ENCODE peak calls at places on chromosomes 13 and 19, in seven cellular contexts. One of them, this sample, is unnamed.
A peak's percentile ranks its signal among the peaks of the same experiment; 100 is the strongest.

GRCh38 chr13:93687261-93687660 is 460.7 kb downstream of the GPC6 start:
- DNase-seq in GM10248: no peak
- DNase-seq in GM04504: no peak
- DNase-seq in activated T-helper 1 cell treated with anti-CD3 and anti-CD28 coated beads, Interleukin-2, amount 50 U/mL, for 16 hours: no peak
- DNase-seq in GM12865: no peak
- DNase-seq in IMR-90: peak; percentile 75
- DNase-seq in CD8-positive, alpha-beta memory T cell: no peak
- DNase-seq in this sample: no peak

GRCh38 chr13:91017669-91018053 is 329.8 kb upstream of the MIR17HG start:
- DNase-seq in GM10248: no peak
- DNase-seq in GM04504: no peak
- DNase-seq in activated T-helper 1 cell treated with anti-CD3 and anti-CD28 coated beads, Interleukin-2, amount 50 U/mL, for 16 hours: no peak
- DNase-seq in GM12865: no peak
- DNase-seq in IMR-90: no peak
- DNase-seq in CD8-positive, alpha-beta memory T cell: no peak
- DNase-seq in this sample: no peak

GRCh38 chr13:78700121-78700910 is 41.4 kb upstream of the OBI1 start:
- DNase-seq in GM10248: no peak
- DNase-seq in GM04504: no peak
- DNase-seq in activated T-helper 1 cell treated with anti-CD3 and anti-CD28 coated beads, Interleukin-2, amount 50 U/mL, for 16 hours: no peak
- DNase-seq in GM12865: no peak
- DNase-seq in IMR-90: peak; percentile 31
- DNase-seq in CD8-positive, alpha-beta memory T cell: no peak
- DNase-seq in this sample: no peak

GRCh38 chr13:21986602-21987001 is 315.7 kb downstream of the FGF9 start:
- DNase-seq in GM10248: no peak
- DNase-seq in GM04504: no peak
- DNase-seq in activated T-helper 1 cell treated with anti-CD3 and anti-CD28 coated beads, Interleukin-2, amount 50 U/mL, for 16 hours: no peak
- DNase-seq in GM12865: no peak
- DNase-seq in IMR-90: peak; percentile 23
- DNase-seq in CD8-positive, alpha-beta memory T cell: no peak
- DNase-seq in this sample: no peak

GRCh38 chr13:42883771-42884170 is 102.4 kb downstream of the FAM216B start:
- DNase-seq in GM10248: no peak
- DNase-seq in GM04504: peak; percentile 54
- DNase-seq in activated T-helper 1 cell treated with anti-CD3 and anti-CD28 coated beads, Interleukin-2, amount 50 U/mL, for 16 hours: no peak
- DNase-seq in GM12865: peak; percentile 12
- DNase-seq in IMR-90: peak; percentile 33
- DNase-seq in CD8-positive, alpha-beta memory T cell: no peak
- DNase-seq in this sample: no peak

GRCh38 chr13:34993470-34993869 is 51.4 kb downstream of the NBEA start:
- DNase-seq in GM10248: no peak
- DNase-seq in GM04504: no peak
- DNase-seq in activated T-helper 1 cell treated with anti-CD3 and anti-CD28 coated beads, Interleukin-2, amount 50 U/mL, for 16 hours: no peak
- DNase-seq in GM12865: no peak
- DNase-seq in IMR-90: no peak
- DNase-seq in CD8-positive, alpha-beta memory T cell: no peak
- DNase-seq in this sample: no peak

GRCh38 chr13:46345400-46345799 is 41.7 kb downstream of the RUBCNL start:
- DNase-seq in GM10248: no peak
- DNase-seq in GM04504: no peak
- DNase-seq in activated T-helper 1 cell treated with anti-CD3 and anti-CD28 coated beads, Interleukin-2, amount 50 U/mL, for 16 hours: no peak
- DNase-seq in GM12865: no peak
- DNase-seq in IMR-90: no peak
- DNase-seq in CD8-positive, alpha-beta memory T cell: no peak
- DNase-seq in this sample: no peak

GRCh38 chr19:51644636-51645271 is 1.9 kb downstream of the SIGLEC14 start:
- DNase-seq in GM10248: no peak
- DNase-seq in GM04504: no peak
- DNase-seq in activated T-helper 1 cell treated with anti-CD3 and anti-CD28 coated beads, Interleukin-2, amount 50 U/mL, for 16 hours: no peak
- DNase-seq in GM12865: peak; percentile 65
- DNase-seq in IMR-90: no peak
- DNase-seq in CD8-positive, alpha-beta memory T cell: no peak
- DNase-seq in this sample: no peak

GRCh38 chr19:39934584-39935233 is at the start of gene FCGBP:
- DNase-seq in GM10248: no peak
- DNase-seq in GM04504: no peak
- DNase-seq in activated T-helper 1 cell treated with anti-CD3 and anti-CD28 coated beads, Interleukin-2, amount 50 U/mL, for 16 hours: no peak
- DNase-seq in GM12865: no peak
- DNase-seq in IMR-90: no peak
- DNase-seq in CD8-positive, alpha-beta memory T cell: no peak
- DNase-seq in this sample: no peak

GRCh38 chr19:40190891-40191835 is at the start of gene MAP3K10:
- DNase-seq in GM10248: peak; percentile 91
- DNase-seq in GM04504: peak; percentile 50
- DNase-seq in activated T-helper 1 cell treated with anti-CD3 and anti-CD28 coated beads, Interleukin-2, amount 50 U/mL, for 16 hours: peak; percentile 51
- DNase-seq in GM12865: peak; percentile 90
- DNase-seq in IMR-90: peak; percentile 51
- DNase-seq in CD8-positive, alpha-beta memory T cell: peak; percentile 85
- DNase-seq in this sample: peak; percentile 66

GRCh38 chr19:55590621-55591020 is 8.7 kb downstream of the FIZ1 start:
- DNase-seq in GM10248: no peak
- DNase-seq in GM04504: no peak
- DNase-seq in activated T-helper 1 cell treated with anti-CD3 and anti-CD28 coated beads, Interleukin-2, amount 50 U/mL, for 16 hours: no peak
- DNase-seq in GM12865: no peak
- DNase-seq in IMR-90: no peak
- DNase-seq in CD8-positive, alpha-beta memory T cell: no peak
- DNase-seq in this sample: no peak

GRCh38 chr13:24851546-24851945 is 87.6 kb downstream of the RNF17 start:
- DNase-seq in GM10248: no peak
- DNase-seq in GM04504: no peak
- DNase-seq in activated T-helper 1 cell treated with anti-CD3 and anti-CD28 coated beads, Interleukin-2, amount 50 U/mL, for 16 hours: no peak
- DNase-seq in GM12865: no peak
- DNase-seq in IMR-90: peak; percentile 61
- DNase-seq in CD8-positive, alpha-beta memory T cell: no peak
- DNase-seq in this sample: no peak

GRCh38 chr19:36707134-36707533 is 19.7 kb downstream of the ZNF567 start:
- DNase-seq in GM10248: no peak
- DNase-seq in GM04504: no peak
- DNase-seq in activated T-helper 1 cell treated with anti-CD3 and anti-CD28 coated beads, Interleukin-2, amount 50 U/mL, for 16 hours: no peak
- DNase-seq in GM12865: no peak
- DNase-seq in IMR-90: no peak
- DNase-seq in CD8-positive, alpha-beta memory T cell: no peak
- DNase-seq in this sample: no peak

GRCh38 chr13:41751734-41752445 is 209.0 kb downstream of the VWA8 start:
- DNase-seq in GM10248: no peak
- DNase-seq in GM04504: no peak
- DNase-seq in activated T-helper 1 cell treated with anti-CD3 and anti-CD28 coated beads, Interleukin-2, amount 50 U/mL, for 16 hours: no peak
- DNase-seq in GM12865: no peak
- DNase-seq in IMR-90: no peak
- DNase-seq in CD8-positive, alpha-beta memory T cell: no peak
- DNase-seq in this sample: no peak

GRCh38 chr13:50322006-50322405 is 306.8 kb downstream of the KCNRG start:
- DNase-seq in GM10248: no peak
- DNase-seq in GM04504: no peak
- DNase-seq in activated T-helper 1 cell treated with anti-CD3 and anti-CD28 coated beads, Interleukin-2, amount 50 U/mL, for 16 hours: no peak
- DNase-seq in GM12865: no peak
- DNase-seq in IMR-90: no peak
- DNase-seq in CD8-positive, alpha-beta memory T cell: no peak
- DNase-seq in this sample: no peak

GRCh38 chr19:40410030-40410389 is 3.2 kb downstream of the PRX start:
- DNase-seq in GM10248: no peak
- DNase-seq in GM04504: no peak
- DNase-seq in activated T-helper 1 cell treated with anti-CD3 and anti-CD28 coated beads, Interleukin-2, amount 50 U/mL, for 16 hours: no peak
- DNase-seq in GM12865: no peak
- DNase-seq in IMR-90: no peak
- DNase-seq in CD8-positive, alpha-beta memory T cell: no peak
- DNase-seq in this sample: no peak

GRCh38 chr19:13017306-13018036 is 22.2 kb downstream of the NFIX start:
- DNase-seq in GM10248: no peak
- DNase-seq in GM04504: no peak
- DNase-seq in activated T-helper 1 cell treated with anti-CD3 and anti-CD28 coated beads, Interleukin-2, amount 50 U/mL, for 16 hours: no peak
- DNase-seq in GM12865: no peak
- DNase-seq in IMR-90: no peak
- DNase-seq in CD8-positive, alpha-beta memory T cell: no peak
- DNase-seq in this sample: no peak

GRCh38 chr19:46639356-46640061 is 3.5 kb upstream of the GNG8 start:
- DNase-seq in GM10248: no peak
- DNase-seq in GM04504: peak; percentile 72
- DNase-seq in activated T-helper 1 cell treated with anti-CD3 and anti-CD28 coated beads, Interleukin-2, amount 50 U/mL, for 16 hours: no peak
- DNase-seq in GM12865: peak; percentile 41
- DNase-seq in IMR-90: peak; percentile 58
- DNase-seq in CD8-positive, alpha-beta memory T cell: no peak
- DNase-seq in this sample: no peak

GRCh38 chr13:67515895-67516294 is 285.8 kb upstream of the PCDH9 start:
- DNase-seq in GM10248: no peak
- DNase-seq in GM04504: no peak
- DNase-seq in activated T-helper 1 cell treated with anti-CD3 and anti-CD28 coated beads, Interleukin-2, amount 50 U/mL, for 16 hours: no peak
- DNase-seq in GM12865: peak; percentile 23
- DNase-seq in IMR-90: peak; percentile 75
- DNase-seq in CD8-positive, alpha-beta memory T cell: no peak
- DNase-seq in this sample: no peak

GRCh38 chr13:45086484-45086883 is 33.8 kb upstream of the GTF2F2 start:
- DNase-seq in GM10248: no peak
- DNase-seq in GM04504: peak; percentile 85
- DNase-seq in activated T-helper 1 cell treated with anti-CD3 and anti-CD28 coated beads, Interleukin-2, amount 50 U/mL, for 16 hours: no peak
- DNase-seq in GM12865: no peak
- DNase-seq in IMR-90: peak; percentile 55
- DNase-seq in CD8-positive, alpha-beta memory T cell: no peak
- DNase-seq in this sample: no peak

GRCh38 chr19:51689751-51690358 is 3.3 kb upstream of the SPACA6 start:
- DNase-seq in GM10248: peak; percentile 21
- DNase-seq in GM04504: no peak
- DNase-seq in activated T-helper 1 cell treated with anti-CD3 and anti-CD28 coated beads, Interleukin-2, amount 50 U/mL, for 16 hours: no peak
- DNase-seq in GM12865: no peak
- DNase-seq in IMR-90: no peak
- DNase-seq in CD8-positive, alpha-beta memory T cell: no peak
- DNase-seq in this sample: no peak

GRCh38 chr13:33799950-33800592 is 17.9 kb upstream of the RFC3 start:
- DNase-seq in GM10248: no peak
- DNase-seq in GM04504: no peak
- DNase-seq in activated T-helper 1 cell treated with anti-CD3 and anti-CD28 coated beads, Interleukin-2, amount 50 U/mL, for 16 hours: no peak
- DNase-seq in GM12865: peak; percentile 7
- DNase-seq in IMR-90: peak; percentile 46
- DNase-seq in CD8-positive, alpha-beta memory T cell: no peak
- DNase-seq in this sample: no peak

GRCh38 chr19:4172861-4173473 is 9.4 kb downstream of the SIRT6 start:
- DNase-seq in GM10248: peak; percentile 58
- DNase-seq in GM04504: no peak
- DNase-seq in activated T-helper 1 cell treated with anti-CD3 and anti-CD28 coated beads, Interleukin-2, amount 50 U/mL, for 16 hours: peak; percentile 62
- DNase-seq in GM12865: no peak
- DNase-seq in IMR-90: peak; percentile 14
- DNase-seq in CD8-positive, alpha-beta memory T cell: peak; percentile 75
- DNase-seq in this sample: peak; percentile 45

GRCh38 chr19:41694831-41695635 is 7.0 kb upstream of the CEACAM7 start:
- DNase-seq in GM10248: no peak
- DNase-seq in GM04504: no peak
- DNase-seq in activated T-helper 1 cell treated with anti-CD3 and anti-CD28 coated beads, Interleukin-2, amount 50 U/mL, for 16 hours: no peak
- DNase-seq in GM12865: no peak
- DNase-seq in IMR-90: no peak
- DNase-seq in CD8-positive, alpha-beta memory T cell: no peak
- DNase-seq in this sample: no peak

GRCh38 chr19:44576843-44577565 is 36.4 kb upstream of the IGSF23 start:
- DNase-seq in GM10248: no peak
- DNase-seq in GM04504: no peak
- DNase-seq in activated T-helper 1 cell treated with anti-CD3 and anti-CD28 coated beads, Interleukin-2, amount 50 U/mL, for 16 hours: no peak
- DNase-seq in GM12865: peak; percentile 24
- DNase-seq in IMR-90: peak; percentile 20
- DNase-seq in CD8-positive, alpha-beta memory T cell: no peak
- DNase-seq in this sample: no peak

GRCh38 chr19:13987101-13987890 is 18.8 kb downstream of the RFX1 start:
- DNase-seq in GM10248: no peak
- DNase-seq in GM04504: no peak
- DNase-seq in activated T-helper 1 cell treated with anti-CD3 and anti-CD28 coated beads, Interleukin-2, amount 50 U/mL, for 16 hours: no peak
- DNase-seq in GM12865: no peak
- DNase-seq in IMR-90: no peak
- DNase-seq in CD8-positive, alpha-beta memory T cell: no peak
- DNase-seq in this sample: no peak

GRCh38 chr13:23654111-23655110 is 84.2 kb downstream of the TNFRSF19 start:
- DNase-seq in GM10248: no peak
- DNase-seq in GM04504: no peak
- DNase-seq in activated T-helper 1 cell treated with anti-CD3 and anti-CD28 coated beads, Interleukin-2, amount 50 U/mL, for 16 hours: no peak
- DNase-seq in GM12865: no peak
- DNase-seq in IMR-90: peak; percentile 80
- DNase-seq in CD8-positive, alpha-beta memory T cell: no peak
- DNase-seq in this sample: no peak

GRCh38 chr13:44197791-44198770 is 175.5 kb upstream of the SERP2 start:
- DNase-seq in GM10248: peak; percentile 23
- DNase-seq in GM04504: no peak
- DNase-seq in activated T-helper 1 cell treated with anti-CD3 and anti-CD28 coated beads, Interleukin-2, amount 50 U/mL, for 16 hours: no peak
- DNase-seq in GM12865: peak; percentile 78
- DNase-seq in IMR-90: peak; percentile 17
- DNase-seq in CD8-positive, alpha-beta memory T cell: no peak
- DNase-seq in this sample: no peak

GRCh38 chr19:21569497-21569870 is 64.1 kb downstream of the ZNF429 start:
- DNase-seq in GM10248: no peak
- DNase-seq in GM04504: no peak
- DNase-seq in activated T-helper 1 cell treated with anti-CD3 and anti-CD28 coated beads, Interleukin-2, amount 50 U/mL, for 16 hours: no peak
- DNase-seq in GM12865: no peak
- DNase-seq in IMR-90: no peak
- DNase-seq in CD8-positive, alpha-beta memory T cell: peak; percentile 64
- DNase-seq in this sample: no peak

GRCh38 chr13:46553521-46553885 is 533 bp downstream of the LRCH1 start:
- DNase-seq in GM10248: no peak
- DNase-seq in GM04504: no peak
- DNase-seq in activated T-helper 1 cell treated with anti-CD3 and anti-CD28 coated beads, Interleukin-2, amount 50 U/mL, for 16 hours: no peak
- DNase-seq in GM12865: peak; percentile 35
- DNase-seq in IMR-90: no peak
- DNase-seq in CD8-positive, alpha-beta memory T cell: no peak
- DNase-seq in this sample: peak; percentile 45

GRCh38 chr13:27130223-27131015 is 41.2 kb downstream of the USP12 start:
- DNase-seq in GM10248: no peak
- DNase-seq in GM04504: no peak
- DNase-seq in activated T-helper 1 cell treated with anti-CD3 and anti-CD28 coated beads, Interleukin-2, amount 50 U/mL, for 16 hours: no peak
- DNase-seq in GM12865: no peak
- DNase-seq in IMR-90: peak; percentile 76
- DNase-seq in CD8-positive, alpha-beta memory T cell: no peak
- DNase-seq in this sample: no peak

GRCh38 chr13:76164290-76164689 is 528.2 kb downstream of the LMO7 start:
- DNase-seq in GM10248: no peak
- DNase-seq in GM04504: no peak
- DNase-seq in activated T-helper 1 cell treated with anti-CD3 and anti-CD28 coated beads, Interleukin-2, amount 50 U/mL, for 16 hours: no peak
- DNase-seq in GM12865: no peak
- DNase-seq in IMR-90: no peak
- DNase-seq in CD8-positive, alpha-beta memory T cell: no peak
- DNase-seq in this sample: no peak

GRCh38 chr13:29849071-29849541 is 1.3 kb downstream of the UBL3 start:
- DNase-seq in GM10248: peak; percentile 21
- DNase-seq in GM04504: no peak
- DNase-seq in activated T-helper 1 cell treated with anti-CD3 and anti-CD28 coated beads, Interleukin-2, amount 50 U/mL, for 16 hours: no peak
- DNase-seq in GM12865: peak; percentile 37
- DNase-seq in IMR-90: peak; percentile 22
- DNase-seq in CD8-positive, alpha-beta memory T cell: peak; percentile 57
- DNase-seq in this sample: no peak

GRCh38 chr19:850221-850978 is 1.7 kb upstream of the ELANE start:
- DNase-seq in GM10248: no peak
- DNase-seq in GM04504: peak; percentile 89
- DNase-seq in activated T-helper 1 cell treated with anti-CD3 and anti-CD28 coated beads, Interleukin-2, amount 50 U/mL, for 16 hours: no peak
- DNase-seq in GM12865: no peak
- DNase-seq in IMR-90: peak; percentile 81
- DNase-seq in CD8-positive, alpha-beta memory T cell: no peak
- DNase-seq in this sample: no peak

GRCh38 chr13:60959427-60959826 is 456.2 kb downstream of the PCDH20 start:
- DNase-seq in GM10248: no peak
- DNase-seq in GM04504: no peak
- DNase-seq in activated T-helper 1 cell treated with anti-CD3 and anti-CD28 coated beads, Interleukin-2, amount 50 U/mL, for 16 hours: no peak
- DNase-seq in GM12865: no peak
- DNase-seq in IMR-90: no peak
- DNase-seq in CD8-positive, alpha-beta memory T cell: no peak
- DNase-seq in this sample: no peak

GRCh38 chr19:8355631-8356402 is 8.1 kb upstream of the ANGPTL4 start:
- DNase-seq in GM10248: no peak
- DNase-seq in GM04504: peak; percentile 94
- DNase-seq in activated T-helper 1 cell treated with anti-CD3 and anti-CD28 coated beads, Interleukin-2, amount 50 U/mL, for 16 hours: no peak
- DNase-seq in GM12865: no peak
- DNase-seq in IMR-90: peak; percentile 98
- DNase-seq in CD8-positive, alpha-beta memory T cell: no peak
- DNase-seq in this sample: no peak

This sample was measured in activated gamma-delta T cell.